ENCODE peak calls at places on chromosomes 7 and 10, in four cellular contexts. S, W, P and F are unnamed samples.

GRCh38 chr7:12066004-12066403 is 145.1 kb upstream of the TMEM106B start:
- DNase-seq in S (peak; percentile 17), P (no peak), W (no peak), F (no peak)

GRCh38 chr10:44581996-44582395 is 197.1 kb upstream of the CXCL12 start:
- DNase-seq in P (no peak), S (no peak), W (no peak), F (no peak)

GRCh38 chr10:10891437-10891836 is 126.2 kb upstream of the CELF2 start:
- DNase-seq in S (no peak), P (no peak), W (no peak), F (no peak)

GRCh38 chr10:7855205-7855604 is 36.9 kb downstream of the TAF3 start:
- DNase-seq in P (peak; percentile 16), W (no peak), S (no peak), F (no peak)

GRCh38 chr10:83820033-83820432 is 319.3 kb upstream of the GHITM start:
- DNase-seq in P (no peak), W (no peak), S (no peak), F (no peak)

GRCh38 chr7:142323706-142324105 is 65.8 kb upstream of the PRSS58 start:
- DNase-seq in P (peak; percentile 13), W (no peak), S (peak; percentile 28), F (peak; percentile 60)

GRCh38 chr10:76779163-76779820 is 858.3 kb downstream of the KCNMA1 start:
- DNase-seq in W (no peak), P (no peak), S (no peak), F (no peak)

GRCh38 chr7:139730746-139731612 is 46.8 kb downstream of the HIPK2 start:
- DNase-seq in S (no peak), P (no peak), W (no peak), F (peak; percentile 76)

GRCh38 chr7:157158400-157158799 is 19.7 kb downstream of the UBE3C start:
- DNase-seq in P (no peak), W (no peak), S (no peak), F (no peak)

GRCh38 chr10:101775273-101776131 is at the start of gene FGF8:
- DNase-seq in P (no peak), W (no peak), S (no peak), F (no peak)

GRCh38 chr10:114631678-114632417 is 26.2 kb downstream of the ABLIM1 start:
- DNase-seq in P (peak; percentile 76), S (no peak), W (no peak), F (peak; percentile 31)

GRCh38 chr7:126440542-126440941 is 812.2 kb downstream of the GRM8 start:
- DNase-seq in P (no peak), S (no peak), W (no peak), F (no peak)

GRCh38 chr10:98664329-98665042 is 217.8 kb upstream of the HPS1 start:
- DNase-seq in S (peak; percentile 39), W (peak; percentile 3), P (peak; percentile 34), F (peak; percentile 59)

GRCh38 chr10:124648131-124648475 is 96.1 kb downstream of the FAM53B start:
- DNase-seq in W (no peak), S (no peak), P (no peak), F (no peak)
- TF ChIP-seq MAX in W (no peak), S (no peak), P (no peak), F (no peak)

GRCh38 chr10:130742936-130743675 is 568.4 kb downstream of the TCERG1L start:
- DNase-seq in S (no peak), P (no peak), W (no peak), F (no peak)

GRCh38 chr10:130743751-130744191 is 567.8 kb downstream of the TCERG1L start:
- DNase-seq in P (no peak), S (no peak), W (no peak), F (no peak)

GRCh38 chr10:130745251-130745650 is 566.3 kb downstream of the TCERG1L start:
- DNase-seq in S (no peak), P (no peak), W (no peak), F (no peak)

GRCh38 chr10:130745831-130746230 is 565.7 kb downstream of the TCERG1L start:
- DNase-seq in S (no peak), W (no peak), P (no peak), F (no peak)

DNA sequence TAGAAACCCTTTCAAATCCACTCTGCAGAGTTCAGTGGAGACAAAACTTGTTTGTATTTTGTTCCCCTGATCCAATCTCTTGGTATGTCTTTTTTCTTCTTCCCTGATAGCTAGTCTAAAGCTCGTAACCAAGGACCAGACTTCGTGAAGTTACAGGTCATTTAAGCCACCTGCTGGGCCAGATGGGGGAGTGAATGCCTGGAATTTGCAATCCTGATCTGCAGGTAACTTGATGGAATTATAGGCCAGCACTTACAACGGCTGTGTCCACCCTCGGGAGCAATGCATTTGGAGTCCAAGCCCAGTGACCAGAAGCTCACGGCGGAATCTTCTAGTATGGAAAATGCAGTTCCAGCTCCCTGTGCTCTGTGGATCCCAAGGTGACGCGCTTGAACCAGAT is 566.9 kb downstream of the TCERG1L start:
- DNase-seq in P (no peak), S (no peak), W (no peak), F (no peak)
- TF ChIP-seq MAX in P (no peak), S (no peak), W (no peak), F (no peak)

GRCh38 chr7:106138776-106139175 is 26.7 kb upstream of the SYPL1 start:
- DNase-seq in S (no peak), P (no peak), W (no peak), F (no peak)

GRCh38 chr7:106140406-106141173 is 28.5 kb upstream of the SYPL1 start:
- DNase-seq in P (no peak), S (no peak), W (no peak), F (no peak)

GRCh38 chr7:106143711-106144347 is 31.7 kb upstream of the SYPL1 start:
- DNase-seq in S (no peak), P (no peak), W (no peak), F (no peak)

GRCh38 chr7:106139253-106140251 is 27.4 kb upstream of the SYPL1 start:
- DNase-seq in S (no peak), W (no peak), P (no peak), F (no peak)
- TF ChIP-seq MAX in S (no peak), W (no peak), P (no peak), F (no peak)

GRCh38 chr7:98569606-98570337 is 47.3 kb upstream of the NPTX2 start:
- DNase-seq in P (no peak), W (no peak), S (no peak), F (no peak)

GRCh38 chr7:98571986-98572385 is 45.1 kb upstream of the NPTX2 start:
- DNase-seq in P (no peak), W (no peak), S (no peak), F (no peak)

GRCh38 chr7:98567979-98568378 is 49.1 kb upstream of the NPTX2 start:
- DNase-seq in P (no peak), S (no peak), W (no peak), F (no peak)

GRCh38 chr7:98571006-98571405 is 46.1 kb upstream of the NPTX2 start:
- DNase-seq in S (no peak), P (no peak), W (no peak), F (no peak)

DNA sequence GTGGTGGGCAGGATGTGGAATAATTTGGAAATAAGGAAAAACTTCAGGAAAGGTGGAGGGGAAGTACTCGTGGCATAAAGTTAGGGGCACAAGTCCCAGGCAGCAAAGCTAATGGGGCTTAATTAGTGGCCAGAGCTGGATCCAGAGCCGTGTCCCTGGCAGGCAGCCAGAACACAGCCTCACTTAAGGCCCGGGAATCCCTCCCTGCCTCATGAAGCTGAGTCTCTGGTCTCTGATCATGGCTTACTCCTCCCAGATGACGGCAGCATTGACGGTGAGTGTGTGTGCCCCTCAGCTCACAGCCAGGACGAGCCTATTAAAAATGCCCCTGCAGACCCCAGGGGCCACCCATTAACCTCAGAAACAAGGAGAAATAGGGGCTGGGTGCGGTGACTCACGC is 48.2 kb upstream of the NPTX2 start:
- DNase-seq in S (no peak), P (no peak), W (no peak), F (no peak)
- TF ChIP-seq MAX in S (no peak), P (no peak), W (no peak), F (no peak)

GRCh38 chr7:75989084-75989725 is 5.2 kb downstream of the TMEM120A start:
- DNase-seq in S (no peak), W (no peak), P (no peak), F (no peak)

GRCh38 chr7:75987026-75987804 is 7.2 kb downstream of the TMEM120A start:
- DNase-seq in S (no peak), P (no peak), W (no peak), F (no peak)

GRCh38 chr7:75989726-75990388 is 4.5 kb downstream of the TMEM120A start:
- DNase-seq in W (no peak), P (peak; percentile 11), S (no peak), F (no peak)

GRCh38 chr7:75986147-75986781 is 8.1 kb downstream of the TMEM120A start:
- DNase-seq in W (no peak), P (no peak), S (no peak), F (no peak)

DNA sequence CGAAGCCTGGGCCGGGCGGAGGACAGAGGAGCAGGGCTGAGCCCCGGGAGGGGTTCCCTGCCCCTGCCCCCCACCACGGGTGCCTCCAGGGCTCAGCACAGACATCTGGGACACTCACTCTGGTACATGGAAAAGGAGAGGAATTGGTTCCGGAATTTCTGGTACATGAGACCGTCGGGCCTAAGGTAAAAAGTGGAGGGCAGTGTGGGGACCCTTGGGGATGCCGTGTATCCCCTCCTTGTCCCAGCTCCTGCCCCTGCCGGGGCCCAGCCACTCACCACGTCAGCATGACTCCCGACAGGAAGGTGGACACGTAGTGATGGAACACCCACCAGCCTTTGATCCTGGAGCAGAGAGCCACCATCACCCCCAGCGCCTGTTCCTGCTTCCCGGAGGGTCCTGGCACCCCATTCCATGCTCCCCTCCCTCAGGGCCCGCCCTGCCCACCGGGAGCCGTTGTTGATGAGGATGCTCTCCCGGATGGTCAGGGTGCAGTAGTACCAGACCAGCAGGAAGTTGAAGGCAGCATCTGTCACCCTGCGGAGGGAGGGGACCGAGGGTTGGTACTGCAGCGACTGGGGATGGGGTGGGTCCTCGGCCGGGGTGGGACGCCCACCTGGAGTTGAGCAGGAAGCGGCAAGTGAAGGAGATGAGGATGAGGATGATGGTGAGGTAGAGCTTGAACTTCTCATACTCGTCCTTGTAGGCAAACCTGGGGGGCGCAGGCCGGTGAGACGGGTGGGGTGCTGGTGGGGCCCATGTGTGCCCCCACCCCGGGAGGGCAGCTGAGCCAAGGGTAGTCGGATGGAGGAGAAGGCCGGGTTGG is 6.4 kb downstream of the TMEM120A start:
- DNase-seq in S (no peak), P (no peak), W (no peak), F (no peak)
- TF ChIP-seq MAX in S (no peak), P (no peak), W (no peak), F (no peak)